ENCODE peak calls at places on chromosomes 13 and 19, in eight cellular contexts. One of them, this sample, is unnamed.

GRCh38 chr19:2079076-2079864 is 16.9 kb downstream of the MOB3A start:
- DNase-seq in anterior cingulate cortex: no peak
- DNase-seq in activated gamma-delta T cell treated with anti-CD3 and anti-CD28 coated beads, Interleukin-2, amount 50 U/mL, for 16 hours: no peak
- DNase-seq in transverse colon: no peak
- DNase-seq in WTC11: no peak
- DNase-seq in tibial artery: no peak
- DNase-seq in GM03348: no peak
- DNase-seq in NCI-H1092 treated with DMSO at 0.1 percent for 48 hours: no peak
- DNase-seq in this sample: no peak

GRCh38 chr13:51731759-51732158 is 72.2 kb downstream of the DHRS12 start:
- DNase-seq in transverse colon: no peak
- DNase-seq in WTC11: no peak
- DNase-seq in NCI-H1092 treated with DMSO at 0.1 percent for 48 hours: no peak
- DNase-seq in anterior cingulate cortex: no peak
- DNase-seq in tibial artery: no peak
- DNase-seq in activated gamma-delta T cell treated with anti-CD3 and anti-CD28 coated beads, Interleukin-2, amount 50 U/mL, for 16 hours: no peak
- DNase-seq in GM03348: peak; percentile 80
- DNase-seq in this sample: no peak

GRCh38 chr13:59774511-59774911 is 389.2 kb downstream of the DIAPH3 start:
- DNase-seq in WTC11: no peak
- DNase-seq in activated gamma-delta T cell treated with anti-CD3 and anti-CD28 coated beads, Interleukin-2, amount 50 U/mL, for 16 hours: no peak
- DNase-seq in anterior cingulate cortex: no peak
- DNase-seq in NCI-H1092 treated with DMSO at 0.1 percent for 48 hours: no peak
- DNase-seq in GM03348: peak; percentile 41
- DNase-seq in tibial artery: no peak
- DNase-seq in transverse colon: no peak
- DNase-seq in this sample: peak; percentile 67

GRCh38 chr19:28061111-28061510 is 1151.8 kb downstream of the UQCRFS1 start:
- DNase-seq in GM03348: no peak
- DNase-seq in NCI-H1092 treated with DMSO at 0.1 percent for 48 hours: no peak
- DNase-seq in transverse colon: no peak
- DNase-seq in activated gamma-delta T cell treated with anti-CD3 and anti-CD28 coated beads, Interleukin-2, amount 50 U/mL, for 16 hours: no peak
- DNase-seq in tibial artery: no peak
- DNase-seq in WTC11: no peak
- DNase-seq in anterior cingulate cortex: no peak
- DNase-seq in this sample: no peak

GRCh38 chr19:18562086-18562485 is 4.4 kb downstream of the KXD1 start:
- DNase-seq in WTC11: no peak
- DNase-seq in NCI-H1092 treated with DMSO at 0.1 percent for 48 hours: no peak
- DNase-seq in anterior cingulate cortex: no peak
- DNase-seq in GM03348: peak; percentile 84
- DNase-seq in activated gamma-delta T cell treated with anti-CD3 and anti-CD28 coated beads, Interleukin-2, amount 50 U/mL, for 16 hours: no peak
- DNase-seq in tibial artery: peak; percentile 85
- DNase-seq in transverse colon: no peak
- DNase-seq in this sample: no peak

GRCh38 chr19:15631817-15632216 is 8.9 kb upstream of the CYP4F3 start:
- DNase-seq in anterior cingulate cortex: no peak
- DNase-seq in activated gamma-delta T cell treated with anti-CD3 and anti-CD28 coated beads, Interleukin-2, amount 50 U/mL, for 16 hours: peak; percentile 11
- DNase-seq in NCI-H1092 treated with DMSO at 0.1 percent for 48 hours: no peak
- DNase-seq in GM03348: peak; percentile 54
- DNase-seq in transverse colon: peak; percentile 26
- DNase-seq in WTC11: peak; percentile 64
- DNase-seq in tibial artery: no peak
- DNase-seq in this sample: no peak

GRCh38 chr19:11261431-11261901 is 858 bp downstream of the DOCK6 start:
- DNase-seq in GM03348: no peak
- DNase-seq in anterior cingulate cortex: no peak
- DNase-seq in tibial artery: no peak
- DNase-seq in transverse colon: no peak
- DNase-seq in activated gamma-delta T cell treated with anti-CD3 and anti-CD28 coated beads, Interleukin-2, amount 50 U/mL, for 16 hours: no peak
- DNase-seq in WTC11: peak; percentile 40
- DNase-seq in NCI-H1092 treated with DMSO at 0.1 percent for 48 hours: no peak
- DNase-seq in this sample: no peak

GRCh38 chr19:18969953-18970659 is 29.1 kb upstream of the HOMER3 start:
- DNase-seq in transverse colon: no peak
- DNase-seq in WTC11: no peak
- DNase-seq in anterior cingulate cortex: no peak
- DNase-seq in NCI-H1092 treated with DMSO at 0.1 percent for 48 hours: no peak
- DNase-seq in activated gamma-delta T cell treated with anti-CD3 and anti-CD28 coated beads, Interleukin-2, amount 50 U/mL, for 16 hours: no peak
- DNase-seq in GM03348: no peak
- DNase-seq in tibial artery: no peak
- DNase-seq in this sample: no peak

GRCh38 chr13:78147905-78148304 is 229.3 kb upstream of the EDNRB start:
- DNase-seq in WTC11: no peak
- DNase-seq in tibial artery: no peak
- DNase-seq in GM03348: peak; percentile 62
- DNase-seq in transverse colon: no peak
- DNase-seq in NCI-H1092 treated with DMSO at 0.1 percent for 48 hours: no peak
- DNase-seq in anterior cingulate cortex: no peak
- DNase-seq in activated gamma-delta T cell treated with anti-CD3 and anti-CD28 coated beads, Interleukin-2, amount 50 U/mL, for 16 hours: no peak
- DNase-seq in this sample: no peak

GRCh38 chr13:60328073-60328472 is 68.9 kb upstream of the TDRD3 start:
- DNase-seq in transverse colon: no peak
- DNase-seq in tibial artery: no peak
- DNase-seq in GM03348: no peak
- DNase-seq in NCI-H1092 treated with DMSO at 0.1 percent for 48 hours: no peak
- DNase-seq in anterior cingulate cortex: no peak
- DNase-seq in activated gamma-delta T cell treated with anti-CD3 and anti-CD28 coated beads, Interleukin-2, amount 50 U/mL, for 16 hours: no peak
- DNase-seq in WTC11: no peak
- DNase-seq in this sample: no peak

GRCh38 chr13:110756268-110756667 is 42.8 kb downstream of the ING1 start:
- DNase-seq in anterior cingulate cortex: no peak
- DNase-seq in activated gamma-delta T cell treated with anti-CD3 and anti-CD28 coated beads, Interleukin-2, amount 50 U/mL, for 16 hours: no peak
- DNase-seq in NCI-H1092 treated with DMSO at 0.1 percent for 48 hours: no peak
- DNase-seq in transverse colon: no peak
- DNase-seq in WTC11: no peak
- DNase-seq in GM03348: no peak
- DNase-seq in tibial artery: no peak
- DNase-seq in this sample: no peak

GRCh38 chr13:83515267-83515666 is 367.0 kb downstream of the SLITRK1 start:
- DNase-seq in tibial artery: no peak
- DNase-seq in activated gamma-delta T cell treated with anti-CD3 and anti-CD28 coated beads, Interleukin-2, amount 50 U/mL, for 16 hours: no peak
- DNase-seq in WTC11: no peak
- DNase-seq in GM03348: peak; percentile 42
- DNase-seq in anterior cingulate cortex: no peak
- DNase-seq in NCI-H1092 treated with DMSO at 0.1 percent for 48 hours: no peak
- DNase-seq in transverse colon: no peak
- DNase-seq in this sample: no peak

GRCh38 chr13:41909524-41909923 is 51.4 kb downstream of the VWA8 start:
- DNase-seq in anterior cingulate cortex: no peak
- DNase-seq in NCI-H1092 treated with DMSO at 0.1 percent for 48 hours: no peak
- DNase-seq in WTC11: no peak
- DNase-seq in transverse colon: no peak
- DNase-seq in tibial artery: no peak
- DNase-seq in activated gamma-delta T cell treated with anti-CD3 and anti-CD28 coated beads, Interleukin-2, amount 50 U/mL, for 16 hours: no peak
- DNase-seq in GM03348: no peak
- DNase-seq in this sample: no peak

This sample was measured in retina.